ENCODE peak calls at places on chromosomes 7 and 10, in eight cellular contexts. E is uterus; M is fibroblast of the aortic adventitia; Z is activated CD4-positive, CD25-positive, alpha-beta regulatory T cell; U is fibroblast of pulmonary artery; D is islet precursor cell; F is CD4-positive, alpha-beta memory T cell; C is chondrocyte. X is an unnamed sample.

GRCh38 chr10:122343936-122344335 is 30.6 kb upstream of the PLEKHA1 start:
- DNase-seq in D (no peak), U (no peak), C (no peak), Z (no peak), F (no peak), E (no peak), M (no peak), X (no peak)

GRCh38 chr7:141271451-141271850 is 197.6 kb downstream of the TMEM178B start:
- DNase-seq in M (no peak), F (no peak), E (no peak), Z (no peak), C (no peak), D (no peak), U (no peak), X (no peak)

GRCh38 chr10:15300697-15301096 is 70.4 kb downstream of the FAM171A1 start:
- DNase-seq in M (no peak), D (no peak), U (no peak), Z (no peak), F (no peak), C (no peak), E (no peak), X (no peak)

GRCh38 chr10:131915990-131916766 is 15.4 kb downstream of the PPP2R2D start:
- DNase-seq in E (no peak), C (no peak), U (no peak), D (no peak), Z (no peak), F (no peak), M (no peak), X (no peak)

GRCh38 chr10:17737021-17737965 is 14.7 kb upstream of the TMEM236 start:
- DNase-seq in U (peak), F (peak), D (no peak), C (no peak), M (peak), E (no peak), Z (no peak), X (peak)

GRCh38 chr7:36686499-36686898 is 37.8 kb downstream of the AOAH start:
- DNase-seq in M (peak), U (peak), D (peak), Z (no peak), C (no peak), F (no peak), E (no peak), X (no peak)

GRCh38 chr7:22651534-22652243 is 75.3 kb upstream of the IL6 start:
- DNase-seq in Z (no peak), U (peak), E (no peak), D (no peak), M (peak), F (no peak), C (no peak), X (no peak)

GRCh38 chr10:27383595-27384542 is 120.2 kb upstream of the RAB18 start:
- DNase-seq in Z (no peak), M (no peak), F (no peak), E (no peak), U (no peak), D (no peak), C (no peak), X (peak)

GRCh38 chr7:100629117-100629711 is 12.1 kb downstream of the TFR2 start:
- DNase-seq in D (peak), M (no peak), E (no peak), F (no peak), C (no peak), U (peak), Z (no peak), X (peak)

GRCh38 chr10:110209926-110210662 is 2.7 kb downstream of the MXI1 start:
- DNase-seq in D (peak), M (peak), U (peak), E (peak), C (no peak), Z (peak), F (no peak), X (peak)

GRCh38 chr7:36390199-36391090 is 783 bp downstream of the ANLN start:
- DNase-seq in E (peak), Z (no peak), M (peak), D (peak), U (peak), C (peak), F (peak), X (peak)

GRCh38 chr7:106064836-106065559 is 47.1 kb downstream of the SYPL1 start:
- DNase-seq in U (peak), Z (no peak), C (no peak), M (peak), F (no peak), D (peak), E (peak), X (peak)

GRCh38 chr10:44853148-44853734 is 57.9 kb upstream of the TMEM72 start:
- DNase-seq in U (peak), F (no peak), E (no peak), Z (no peak), M (peak), C (no peak), D (peak), X (peak)

GRCh38 chr7:43954524-43955228 is 28.4 kb downstream of the UBE2D4 start:
- DNase-seq in F (no peak), E (no peak), U (peak), Z (no peak), D (peak), C (no peak), M (peak), X (peak)

GRCh38 chr10:89201345-89202032 is 5.6 kb downstream of the CH25H start:
- DNase-seq in U (no peak), D (no peak), Z (no peak), E (no peak), F (no peak), M (no peak), C (no peak), X (no peak)

GRCh38 chr7:30596043-30596641 is 1.5 kb downstream of the GARS1 start:
- DNase-seq in E (no peak), C (no peak), D (no peak), U (peak), M (peak), F (no peak), Z (no peak), X (peak)

GRCh38 chr7:19011212-19011611 is 106.2 kb downstream of the TWIST1 start:
- DNase-seq in U (peak), E (no peak), Z (no peak), M (no peak), D (no peak), C (no peak), F (no peak), X (no peak)

GRCh38 chr7:42096262-42096661 is 140.7 kb downstream of the GLI3 start:
- DNase-seq in Z (no peak), D (no peak), C (no peak), E (no peak), M (no peak), U (no peak), F (no peak), X (no peak)

GRCh38 chr10:95341716-95342130 is 50.9 kb upstream of the PDLIM1 start:
- DNase-seq in C (no peak), E (no peak), Z (no peak), M (no peak), D (no peak), U (peak), F (no peak), X (peak)

GRCh38 chr10:34377833-34378232 is 437.3 kb downstream of the PARD3 start:
- DNase-seq in F (no peak), Z (no peak), D (no peak), U (no peak), E (no peak), C (no peak), M (no peak), X (no peak)

GRCh38 chr10:13346912-13347234 is 1.2 kb downstream of the SEPHS1 start:
- DNase-seq in E (no peak), C (no peak), M (peak), F (no peak), U (no peak), D (no peak), Z (no peak), X (no peak)

GRCh38 chr10:30210296-30210695 is 138.8 kb downstream of the MTPAP start:
- DNase-seq in M (no peak), F (no peak), Z (no peak), D (no peak), E (no peak), U (no peak), C (no peak), X (no peak)

GRCh38 chr7:123609883-123610239 is 8.2 kb downstream of the ASB15 start:
- DNase-seq in E (no peak), F (no peak), U (no peak), M (no peak), C (no peak), Z (no peak), D (no peak), X (no peak)

GRCh38 chr7:121620206-121620605 is 224.1 kb upstream of the FAM3C start:
- DNase-seq in U (no peak), Z (no peak), C (no peak), D (no peak), F (no peak), M (no peak), E (no peak), X (no peak)

GRCh38 chr10:73554729-73555128 is 36.4 kb downstream of the USP54 start:
- DNase-seq in Z (no peak), F (no peak), E (no peak), M (no peak), C (no peak), U (no peak), D (no peak), X (no peak)

GRCh38 chr10:75774780-75775490 is 343.5 kb downstream of the LRMDA start:
- DNase-seq in F (no peak), Z (no peak), M (no peak), E (peak), D (no peak), U (peak), C (no peak), X (no peak)

GRCh38 chr10:35331894-35332640 is 4.2 kb upstream of the CCNY start:
- DNase-seq in U (peak), F (no peak), M (peak), Z (no peak), C (no peak), E (peak), D (no peak), X (peak)

GRCh38 chr7:124779620-124780019 is 14.0 kb upstream of the GPR37 start:
- DNase-seq in F (no peak), E (no peak), C (no peak), Z (no peak), M (no peak), U (no peak), D (no peak), X (no peak)

GRCh38 chr7:75914169-75914654 is 743 bp upstream of the POR start:
- DNase-seq in M (peak), U (no peak), C (no peak), Z (no peak), F (no peak), E (peak), D (no peak), X (no peak)

GRCh38 chr10:103820101-103821062 is 35.0 kb downstream of the SH3PXD2A start:
- DNase-seq in E (peak), D (peak), Z (no peak), M (peak), F (no peak), C (no peak), U (peak), X (no peak)

GRCh38 chr7:17183630-17184328 is 114.7 kb upstream of the AHR start:
- DNase-seq in C (no peak), M (peak), F (no peak), D (no peak), Z (no peak), U (peak), E (no peak), X (peak)

GRCh38 chr10:61160253-61160652 is 216.3 kb upstream of the RHOBTB1 start:
- DNase-seq in Z (no peak), M (no peak), C (no peak), E (no peak), D (no peak), F (no peak), U (peak), X (peak)

GRCh38 chr10:90051053-90051452 is 349.7 kb downstream of the KIF20B start:
- DNase-seq in U (no peak), C (no peak), Z (no peak), F (no peak), E (no peak), D (no peak), M (no peak), X (no peak)

GRCh38 chr10:14023612-14024348 is 306.9 kb downstream of the FRMD4A start:
- DNase-seq in U (no peak), M (no peak), D (no peak), Z (no peak), C (no peak), F (no peak), E (no peak), X (peak)